ENCODE peak calls at places on chromosomes 13 and 19, in eight cellular contexts. X is cardiac muscle cell; I is brain microvascular endothelial cell; J is body of pancreas; B is uterus; U is IMR-90; K is endodermal cell; Q is CD4-positive, CD25-positive, alpha-beta regulatory T cell. S is an unnamed sample.

GRCh38 chr19:33212773-33213172 is 12.9 kb downstream of the SLC7A10 start:
- DNase-seq in X (no peak), I (no peak), J (no peak), B (no peak), U (no peak), K (no peak), Q (no peak), S (no peak)

GRCh38 chr13:20342326-20342725 is 110.2 kb upstream of the GJB6 start:
- DNase-seq in X (no peak), I (no peak), J (no peak), B (no peak), U (no peak), K (peak), Q (no peak), S (no peak)

GRCh38 chr19:23075031-23075733 is 41.6 kb upstream of the ZNF730 start:
- DNase-seq in X (peak), I (peak), J (peak), B (peak), U (peak), K (peak), Q (no peak), S (peak)

GRCh38 chr19:19402656-19403372 is 2.7 kb upstream of the GATAD2A start:
- DNase-seq in X (no peak), I (no peak), J (no peak), B (no peak), U (no peak), K (no peak), Q (no peak), S (no peak)

GRCh38 chr13:52851153-52851962 is 2.9 kb upstream of the PCDH8 start:
- DNase-seq in X (peak), I (no peak), J (peak), B (no peak), U (no peak), K (peak), Q (no peak), S (peak)

GRCh38 chr19:18385675-18386542 is at the start of gene GDF15:
- DNase-seq in X (peak), I (peak), J (peak), B (peak), U (peak), K (peak), Q (no peak), S (peak)

GRCh38 chr19:2227415-2228156 is 8.5 kb downstream of the PLEKHJ1 start:
- DNase-seq in X (no peak), I (no peak), J (no peak), B (no peak), U (no peak), K (no peak), Q (no peak), S (no peak)

GRCh38 chr13:98263841-98264240 is 86.8 kb upstream of the RNF113B start:
- DNase-seq in X (no peak), I (no peak), J (no peak), B (no peak), U (no peak), K (peak), Q (no peak), S (no peak)

GRCh38 chr19:10368101-10368803 is 12.1 kb downstream of the TYK2 start:
- DNase-seq in X (no peak), I (no peak), J (no peak), B (no peak), U (no peak), K (peak), Q (no peak), S (no peak)

GRCh38 chr13:114071441-114071840 is 61.0 kb downstream of the RASA3 start:
- DNase-seq in X (no peak), I (no peak), J (no peak), B (no peak), U (no peak), K (no peak), Q (no peak), S (peak)

GRCh38 chr13:36088001-36088400 is 43.2 kb downstream of the DCLK1 start:
- DNase-seq in X (no peak), I (no peak), J (no peak), B (no peak), U (no peak), K (no peak), Q (no peak), S (no peak)

GRCh38 chr13:40180776-40181175 is 485.7 kb downstream of the FOXO1 start:
- DNase-seq in X (no peak), I (no peak), J (no peak), B (no peak), U (no peak), K (no peak), Q (no peak), S (no peak)

GRCh38 chr13:77697208-77698103 is at the start of gene SLAIN1:
- DNase-seq in X (peak), I (peak), J (peak), B (peak), U (peak), K (peak), Q (peak), S (peak)

GRCh38 chr19:13953021-13953531 is 767 bp downstream of the DCAF15 start:
- DNase-seq in X (no peak), I (no peak), J (no peak), B (no peak), U (peak), K (peak), Q (no peak), S (peak)

GRCh38 chr19:5563008-5563431 is 4.7 kb downstream of the TINCR start:
- DNase-seq in X (no peak), I (no peak), J (no peak), B (no peak), U (no peak), K (peak), Q (no peak), S (no peak)

GRCh38 chr13:74573654-74574053 is 439.4 kb upstream of the KLF12 start:
- DNase-seq in X (peak), I (no peak), J (no peak), B (no peak), U (no peak), K (peak), Q (no peak), S (no peak)

GRCh38 chr19:2607712-2608601 is 94.5 kb downstream of the GNG7 start:
- DNase-seq in X (no peak), I (no peak), J (no peak), B (no peak), U (no peak), K (no peak), Q (peak), S (no peak)

GRCh38 chr19:8097198-8097597 is 44.6 kb downstream of the CCL25 start:
- DNase-seq in X (no peak), I (no peak), J (no peak), B (no peak), U (no peak), K (no peak), Q (no peak), S (no peak)

GRCh38 chr13:70310720-70311119 is 202.5 kb upstream of the KLHL1 start:
- DNase-seq in X (peak), I (peak), J (peak), B (no peak), U (no peak), K (peak), Q (no peak), S (no peak)

GRCh38 chr13:76516013-76516412 is 370.2 kb downstream of the KCTD12 start:
- DNase-seq in X (no peak), I (peak), J (no peak), B (no peak), U (peak), K (no peak), Q (no peak), S (no peak)

GRCh38 chr19:572891-573825 is 762 bp downstream of the BSG start:
- DNase-seq in X (peak), I (peak), J (peak), B (peak), U (peak), K (peak), Q (no peak), S (no peak)

GRCh38 chr13:26061947-26062346 is 10.1 kb upstream of the SHISA2 start:
- DNase-seq in X (no peak), I (peak), J (no peak), B (no peak), U (peak), K (no peak), Q (no peak), S (no peak)

GRCh38 chr19:44202470-44202869 is 9.9 kb upstream of the ZNF227 start:
- DNase-seq in X (no peak), I (peak), J (no peak), B (no peak), U (peak), K (no peak), Q (no peak), S (no peak)

GRCh38 chr13:95745289-95745688 is 68.3 kb downstream of the DNAJC3 start:
- DNase-seq in X (peak), I (no peak), J (no peak), B (no peak), U (no peak), K (peak), Q (no peak), S (no peak)

GRCh38 chr19:2446390-2446789 is 10.4 kb downstream of the LMNB2 start:
- DNase-seq in X (no peak), I (no peak), J (no peak), B (no peak), U (no peak), K (no peak), Q (peak), S (peak)

GRCh38 chr19:17262557-17262956 is 2.0 kb downstream of the USHBP1 start:
- DNase-seq in X (no peak), I (no peak), J (no peak), B (no peak), U (no peak), K (no peak), Q (no peak), S (no peak)

GRCh38 chr19:47890865-47891621 is 4.9 kb upstream of the SULT2A1 start:
- DNase-seq in X (no peak), I (no peak), J (no peak), B (no peak), U (no peak), K (no peak), Q (no peak), S (no peak)

GRCh38 chr13:42612021-42612765 is 38.2 kb downstream of the TNFSF11 start:
- DNase-seq in X (no peak), I (no peak), J (no peak), B (no peak), U (no peak), K (no peak), Q (no peak), S (no peak)

GRCh38 chr19:33988601-33989000 is 183.7 kb upstream of the LSM14A start:
- DNase-seq in X (no peak), I (peak), J (no peak), B (no peak), U (peak), K (no peak), Q (no peak), S (no peak)

GRCh38 chr19:49210108-49210900 is 52.7 kb downstream of the TRPM4 start:
- DNase-seq in X (peak), I (no peak), J (peak), B (peak), U (no peak), K (peak), Q (no peak), S (no peak)
- H3K27ac ChIP-seq in X (no peak), I (no peak), J (no peak), B (no peak), U (no peak), K (no peak), Q (no peak), S (no peak)

DNA sequence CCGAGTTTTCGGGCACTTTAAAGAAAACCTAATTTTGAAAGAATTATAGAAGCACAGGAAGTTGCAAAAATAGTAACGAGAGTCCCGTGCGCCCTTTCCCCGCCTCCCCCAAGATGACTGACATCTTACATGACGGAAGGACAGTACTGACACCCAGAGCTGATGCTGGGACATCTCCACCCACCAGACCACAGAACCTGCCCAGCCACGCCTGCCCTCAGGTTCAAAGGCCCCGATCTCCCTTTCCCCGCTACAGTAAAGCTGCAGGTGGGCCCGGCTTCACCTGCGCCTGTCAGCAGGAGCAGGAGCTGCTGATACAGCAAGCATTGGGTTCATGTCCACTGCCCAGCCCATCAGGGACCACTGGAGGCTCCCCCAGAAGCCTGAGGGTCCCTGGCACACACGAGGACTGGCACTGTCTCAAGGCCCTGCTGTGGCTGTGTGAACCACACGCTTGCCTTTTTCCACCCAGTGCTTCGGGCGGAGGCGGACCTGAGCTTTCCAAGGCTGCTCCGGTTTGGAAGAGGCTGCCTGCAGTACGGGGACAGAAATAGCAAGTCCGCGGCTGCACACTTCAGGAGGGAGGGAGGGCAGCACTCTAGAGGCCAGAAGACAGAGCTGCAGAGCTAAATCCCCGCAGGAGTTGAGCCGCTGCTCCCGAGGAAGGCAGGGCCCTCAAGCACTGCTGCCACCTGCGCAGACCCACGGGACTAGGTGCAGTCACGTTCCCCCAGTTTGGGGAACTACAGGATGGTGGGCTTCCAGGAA is 8.7 kb downstream of the MAP2K2 start:
- DNase-seq in X (peak), I (no peak), J (no peak), B (no peak), U (no peak), K (no peak), Q (peak), S (peak)
- H3K4me3 ChIP-seq in X (no peak), I (no peak), J (no peak), B (no peak), U (no peak), K (no peak), Q (peak), S (no peak)

GRCh38 chr19:52191951-52192350 is 2.1 kb downstream of the PPP2R1A start:
- DNase-seq in X (peak), I (no peak), J (no peak), B (no peak), U (no peak), K (no peak), Q (no peak), S (no peak)
- H3K27ac ChIP-seq in X (peak), I (no peak), J (peak), B (peak), U (no peak), K (no peak), Q (no peak), S (no peak)

GRCh38 chr13:22027561-22027960 is 356.7 kb downstream of the FGF9 start:
- DNase-seq in X (no peak), I (no peak), J (no peak), B (no peak), U (no peak), K (no peak), Q (no peak), S (no peak)
- H3K4me3 ChIP-seq in X (no peak), I (no peak), J (no peak), B (no peak), U (no peak), K (no peak), Q (no peak), S (no peak)

GRCh38 chr19:38715540-38715939 is 28.7 kb downstream of the CAPN12 start:
- DNase-seq in X (no peak), I (no peak), J (peak), B (no peak), U (no peak), K (no peak), Q (no peak), S (no peak)

GRCh38 chr19:38714354-38714778 is 29.9 kb downstream of the CAPN12 start:
- DNase-seq in X (no peak), I (no peak), J (peak), B (no peak), U (no peak), K (no peak), Q (no peak), S (no peak)

GRCh38 chr19:38713227-38713649 is 31.0 kb downstream of the CAPN12 start:
- DNase-seq in X (no peak), I (no peak), J (peak), B (peak), U (peak), K (no peak), Q (no peak), S (no peak)

GRCh38 chr19:38712161-38712748 is 32.0 kb downstream of the CAPN12 start:
- DNase-seq in X (no peak), I (no peak), J (no peak), B (no peak), U (no peak), K (no peak), Q (no peak), S (no peak)

DNA sequence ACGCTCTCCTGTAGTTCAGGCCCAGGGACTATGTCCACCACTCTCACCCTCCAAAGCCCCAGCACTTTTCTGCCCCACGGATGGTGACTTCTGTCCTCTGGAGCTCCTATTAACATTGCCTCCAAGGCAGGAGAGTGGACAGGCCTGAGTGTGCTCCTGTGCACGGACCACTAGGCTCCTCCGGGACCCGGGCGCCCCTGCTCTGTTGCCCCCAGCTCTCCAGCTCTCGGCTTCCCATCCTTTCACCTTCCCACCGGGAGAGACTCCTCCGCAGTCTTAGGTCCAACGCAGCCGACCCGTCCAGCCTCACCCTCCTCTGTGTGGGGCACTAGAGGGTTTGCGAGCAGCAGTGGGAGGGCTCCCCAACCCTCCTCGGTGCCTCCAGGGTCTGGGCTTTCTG is 30.4 kb downstream of the CAPN12 start:
- DNase-seq in X (no peak), I (no peak), J (no peak), B (no peak), U (no peak), K (no peak), Q (no peak), S (no peak)
- H3K27ac ChIP-seq in X (peak), I (no peak), J (peak), B (peak), U (peak), K (no peak), Q (no peak), S (no peak)

GRCh38 chr13:24267283-24267682 is 42.1 kb upstream of the C1QTNF9 start:
- DNase-seq in X (no peak), I (no peak), J (no peak), B (no peak), U (no peak), K (no peak), Q (peak), S (no peak)
- H3K4me3 ChIP-seq in X (no peak), I (no peak), J (no peak), B (no peak), U (no peak), K (no peak), Q (peak), S (peak)

GRCh38 chr13:46552302-46552680 is 679 bp upstream of the LRCH1 start:
- DNase-seq in X (no peak), I (no peak), J (peak), B (peak), U (no peak), K (peak), Q (peak), S (peak)
- H3K27ac ChIP-seq in X (no peak), I (no peak), J (peak), B (peak), U (peak), K (no peak), Q (peak), S (peak)

GRCh38 chr19:38451629-38452028 is 18.1 kb downstream of the RYR1 start:
- DNase-seq in X (no peak), I (no peak), J (no peak), B (no peak), U (no peak), K (no peak), Q (no peak), S (no peak)
- H3K4me3 ChIP-seq in X (no peak), I (no peak), J (no peak), B (no peak), U (no peak), K (no peak), Q (no peak), S (no peak)

GRCh38 chr19:46542428-46543230 is 47.0 kb upstream of the PNMA8B start:
- DNase-seq in X (peak), I (peak), J (peak), B (peak), U (peak), K (peak), Q (peak), S (no peak)

GRCh38 chr19:46550684-46551083 is 50.4 kb upstream of the CALM3 start:
- DNase-seq in X (no peak), I (no peak), J (no peak), B (no peak), U (no peak), K (no peak), Q (no peak), S (no peak)

GRCh38 chr19:46551175-46551574 is 50.0 kb upstream of the CALM3 start:
- DNase-seq in X (no peak), I (no peak), J (no peak), B (no peak), U (no peak), K (no peak), Q (no peak), S (no peak)

GRCh38 chr19:46546194-46546896 is 50.7 kb upstream of the PNMA8B start:
- DNase-seq in X (peak), I (peak), J (peak), B (no peak), U (peak), K (peak), Q (no peak), S (peak)
- H3K27ac ChIP-seq in X (no peak), I (no peak), J (peak), B (no peak), U (no peak), K (no peak), Q (no peak), S (no peak)

GRCh38 chr13:102260256-102260655 is 141.6 kb downstream of the FGF14 start:
- DNase-seq in X (no peak), I (no peak), J (no peak), B (no peak), U (no peak), K (no peak), Q (no peak), S (no peak)

GRCh38 chr13:102250448-102250847 is 151.4 kb downstream of the FGF14 start:
- DNase-seq in X (no peak), I (no peak), J (no peak), B (no peak), U (no peak), K (no peak), Q (no peak), S (no peak)

GRCh38 chr13:102251817-102252216 is 150.0 kb downstream of the FGF14 start:
- DNase-seq in X (no peak), I (no peak), J (no peak), B (no peak), U (no peak), K (no peak), Q (no peak), S (no peak)

GRCh38 chr13:102255409-102255808 is 146.4 kb downstream of the FGF14 start:
- DNase-seq in X (no peak), I (no peak), J (no peak), B (no peak), U (no peak), K (no peak), Q (no peak), S (no peak)
- H3K4me3 ChIP-seq in X (no peak), I (no peak), J (no peak), B (no peak), U (no peak), K (no peak), Q (no peak), S (no peak)

S was measured in upper lobe of left lung.